ENCODE peak calls at places on chromosomes 2 and 18, in seven cellular contexts. One of them, this sample, is unnamed.

GRCh38 chr2:23220687-23221086 is 164.3 kb upstream of the KLHL29 start:
- DNase-seq in transverse colon: no peak
- DNase-seq in left ventricle myocardium inferior: no peak
- DNase-seq in fibroblast of pulmonary artery: no peak
- DNase-seq in GM12865: no peak
- DNase-seq in CD4-positive, alpha-beta T cell: no peak
- DNase-seq in bronchial epithelial cell: peak; percentile 17
- DNase-seq in this sample: no peak

GRCh38 chr2:6975988-6976387 is 58.8 kb downstream of the RNF144A start:
- DNase-seq in transverse colon: no peak
- DNase-seq in left ventricle myocardium inferior: no peak
- DNase-seq in fibroblast of pulmonary artery: peak; percentile 34
- DNase-seq in GM12865: no peak
- DNase-seq in CD4-positive, alpha-beta T cell: no peak
- DNase-seq in bronchial epithelial cell: peak; percentile 76
- DNase-seq in this sample: no peak

GRCh38 chr2:240129731-240130392 is 6.2 kb downstream of the COPS9 start:
- DNase-seq in transverse colon: no peak
- DNase-seq in left ventricle myocardium inferior: no peak
- DNase-seq in fibroblast of pulmonary artery: no peak
- DNase-seq in GM12865: no peak
- DNase-seq in CD4-positive, alpha-beta T cell: no peak
- DNase-seq in bronchial epithelial cell: no peak
- DNase-seq in this sample: no peak

GRCh38 chr2:217959723-217960122 is 43.1 kb downstream of the TNS1 start:
- DNase-seq in transverse colon: no peak
- DNase-seq in left ventricle myocardium inferior: no peak
- DNase-seq in fibroblast of pulmonary artery: peak; percentile 47
- DNase-seq in GM12865: no peak
- DNase-seq in CD4-positive, alpha-beta T cell: no peak
- DNase-seq in bronchial epithelial cell: no peak
- DNase-seq in this sample: no peak

GRCh38 chr2:719734-720133 is 42.5 kb upstream of the TMEM18 start:
- DNase-seq in transverse colon: no peak
- DNase-seq in left ventricle myocardium inferior: no peak
- DNase-seq in fibroblast of pulmonary artery: no peak
- DNase-seq in GM12865: no peak
- DNase-seq in CD4-positive, alpha-beta T cell: no peak
- DNase-seq in bronchial epithelial cell: no peak
- DNase-seq in this sample: no peak

GRCh38 chr2:225889452-225889851 is 489.9 kb downstream of the NYAP2 start:
- DNase-seq in transverse colon: no peak
- DNase-seq in left ventricle myocardium inferior: no peak
- DNase-seq in fibroblast of pulmonary artery: peak; percentile 82
- DNase-seq in GM12865: peak; percentile 13
- DNase-seq in CD4-positive, alpha-beta T cell: no peak
- DNase-seq in bronchial epithelial cell: peak; percentile 72
- DNase-seq in this sample: no peak

GRCh38 chr2:214674278-214674677 is 135.2 kb downstream of the BARD1 start:
- DNase-seq in transverse colon: no peak
- DNase-seq in left ventricle myocardium inferior: no peak
- DNase-seq in fibroblast of pulmonary artery: no peak
- DNase-seq in GM12865: peak; percentile 38
- DNase-seq in CD4-positive, alpha-beta T cell: no peak
- DNase-seq in bronchial epithelial cell: no peak
- DNase-seq in this sample: no peak

GRCh38 chr2:85838181-85838580 is 50.6 kb downstream of the ST3GAL5 start:
- DNase-seq in transverse colon: no peak
- DNase-seq in left ventricle myocardium inferior: no peak
- DNase-seq in fibroblast of pulmonary artery: no peak
- DNase-seq in GM12865: peak; percentile 55
- DNase-seq in CD4-positive, alpha-beta T cell: no peak
- DNase-seq in bronchial epithelial cell: no peak
- DNase-seq in this sample: no peak

GRCh38 chr2:175366814-175367213 is 185.3 kb upstream of the ATP5MC3 start:
- DNase-seq in transverse colon: peak; percentile 10
- DNase-seq in left ventricle myocardium inferior: no peak
- DNase-seq in fibroblast of pulmonary artery: peak; percentile 60
- DNase-seq in GM12865: peak; percentile 45
- DNase-seq in CD4-positive, alpha-beta T cell: no peak
- DNase-seq in bronchial epithelial cell: peak; percentile 44
- DNase-seq in this sample: no peak

GRCh38 chr18:47422524-47422923 is 171.1 kb upstream of the SKOR2 start:
- DNase-seq in transverse colon: no peak
- DNase-seq in left ventricle myocardium inferior: no peak
- DNase-seq in fibroblast of pulmonary artery: no peak
- DNase-seq in GM12865: no peak
- DNase-seq in CD4-positive, alpha-beta T cell: no peak
- DNase-seq in bronchial epithelial cell: no peak
- DNase-seq in this sample: no peak

GRCh38 chr2:170139276-170139967 is 38.5 kb upstream of the MYO3B start:
- DNase-seq in transverse colon: no peak
- DNase-seq in left ventricle myocardium inferior: no peak
- DNase-seq in fibroblast of pulmonary artery: no peak
- DNase-seq in GM12865: peak; percentile 22
- DNase-seq in CD4-positive, alpha-beta T cell: no peak
- DNase-seq in bronchial epithelial cell: no peak
- DNase-seq in this sample: no peak

GRCh38 chr18:6747646-6748045 is 18.1 kb downstream of the ARHGAP28 start:
- DNase-seq in transverse colon: no peak
- DNase-seq in left ventricle myocardium inferior: no peak
- DNase-seq in fibroblast of pulmonary artery: peak; percentile 67
- DNase-seq in GM12865: no peak
- DNase-seq in CD4-positive, alpha-beta T cell: no peak
- DNase-seq in bronchial epithelial cell: peak; percentile 91
- DNase-seq in this sample: no peak

GRCh38 chr18:49041677-49042570 is 91.2 kb upstream of the SMAD7 start:
- DNase-seq in transverse colon: peak; percentile 67
- DNase-seq in left ventricle myocardium inferior: peak; percentile 58
- DNase-seq in fibroblast of pulmonary artery: peak; percentile 73
- DNase-seq in GM12865: peak; percentile 61
- DNase-seq in CD4-positive, alpha-beta T cell: peak; percentile 64
- DNase-seq in bronchial epithelial cell: peak; percentile 57
- DNase-seq in this sample: no peak

GRCh38 chr2:230906471-230907230 is 18.4 kb downstream of the GPR55 start:
- DNase-seq in transverse colon: no peak
- DNase-seq in left ventricle myocardium inferior: no peak
- DNase-seq in fibroblast of pulmonary artery: no peak
- DNase-seq in GM12865: no peak
- DNase-seq in CD4-positive, alpha-beta T cell: no peak
- DNase-seq in bronchial epithelial cell: no peak
- DNase-seq in this sample: no peak

GRCh38 chr18:78514910-78515670 is 464.5 kb upstream of the SALL3 start:
- DNase-seq in transverse colon: no peak
- DNase-seq in left ventricle myocardium inferior: no peak
- DNase-seq in fibroblast of pulmonary artery: no peak
- DNase-seq in GM12865: no peak
- DNase-seq in CD4-positive, alpha-beta T cell: no peak
- DNase-seq in bronchial epithelial cell: no peak
- DNase-seq in this sample: no peak

GRCh38 chr2:218026676-218027425 is 24.1 kb upstream of the TNS1 start:
- DNase-seq in transverse colon: no peak
- DNase-seq in left ventricle myocardium inferior: peak; percentile 62
- DNase-seq in fibroblast of pulmonary artery: no peak
- DNase-seq in GM12865: no peak
- DNase-seq in CD4-positive, alpha-beta T cell: no peak
- DNase-seq in bronchial epithelial cell: no peak
- DNase-seq in this sample: no peak

GRCh38 chr2:217065695-217066405 is 206.0 kb upstream of the TNP1 start:
- DNase-seq in transverse colon: no peak
- DNase-seq in left ventricle myocardium inferior: no peak
- DNase-seq in fibroblast of pulmonary artery: peak; percentile 94
- DNase-seq in GM12865: no peak
- DNase-seq in CD4-positive, alpha-beta T cell: no peak
- DNase-seq in bronchial epithelial cell: peak; percentile 90
- DNase-seq in this sample: no peak

GRCh38 chr2:120465989-120466703 is 120.2 kb downstream of the INHBB start:
- DNase-seq in transverse colon: no peak
- DNase-seq in left ventricle myocardium inferior: no peak
- DNase-seq in fibroblast of pulmonary artery: no peak
- DNase-seq in GM12865: no peak
- DNase-seq in CD4-positive, alpha-beta T cell: no peak
- DNase-seq in bronchial epithelial cell: no peak
- DNase-seq in this sample: no peak

GRCh38 chr2:132519566-132519965 is 103.0 kb downstream of the GPR39 start:
- DNase-seq in transverse colon: no peak
- DNase-seq in left ventricle myocardium inferior: no peak
- DNase-seq in fibroblast of pulmonary artery: no peak
- DNase-seq in GM12865: no peak
- DNase-seq in CD4-positive, alpha-beta T cell: no peak
- DNase-seq in bronchial epithelial cell: no peak
- DNase-seq in this sample: no peak

GRCh38 chr2:57981369-57981768 is 65.2 kb upstream of the VRK2 start:
- DNase-seq in transverse colon: no peak
- DNase-seq in left ventricle myocardium inferior: no peak
- DNase-seq in fibroblast of pulmonary artery: peak; percentile 35
- DNase-seq in GM12865: no peak
- DNase-seq in CD4-positive, alpha-beta T cell: no peak
- DNase-seq in bronchial epithelial cell: peak; percentile 52
- DNase-seq in this sample: no peak

GRCh38 chr2:207770602-207771404 is 1.1 kb upstream of the FZD5 start:
- DNase-seq in transverse colon: peak; percentile 43
- DNase-seq in left ventricle myocardium inferior: no peak
- DNase-seq in fibroblast of pulmonary artery: no peak
- DNase-seq in GM12865: peak; percentile 61
- DNase-seq in CD4-positive, alpha-beta T cell: no peak
- DNase-seq in bronchial epithelial cell: no peak
- DNase-seq in this sample: no peak

GRCh38 chr2:119739580-119740255 is 20.0 kb upstream of the PTPN4 start:
- DNase-seq in transverse colon: no peak
- DNase-seq in left ventricle myocardium inferior: no peak
- DNase-seq in fibroblast of pulmonary artery: no peak
- DNase-seq in GM12865: no peak
- DNase-seq in CD4-positive, alpha-beta T cell: no peak
- DNase-seq in bronchial epithelial cell: no peak
- DNase-seq in this sample: no peak

GRCh38 chr2:135052997-135053474 is 944 bp downstream of the RAB3GAP1 start:
- DNase-seq in transverse colon: no peak
- DNase-seq in left ventricle myocardium inferior: no peak
- DNase-seq in fibroblast of pulmonary artery: peak; percentile 10
- DNase-seq in GM12865: peak; percentile 65
- DNase-seq in CD4-positive, alpha-beta T cell: peak; percentile 16
- DNase-seq in bronchial epithelial cell: peak; percentile 17
- DNase-seq in this sample: no peak

GRCh38 chr2:220847006-220847405 is 725.1 kb downstream of the EPHA4 start:
- DNase-seq in transverse colon: no peak
- DNase-seq in left ventricle myocardium inferior: no peak
- DNase-seq in fibroblast of pulmonary artery: peak; percentile 13
- DNase-seq in GM12865: no peak
- DNase-seq in CD4-positive, alpha-beta T cell: no peak
- DNase-seq in bronchial epithelial cell: no peak
- DNase-seq in this sample: no peak

GRCh38 chr2:101737478-101738240 is 40.2 kb downstream of the MAP4K4 start:
- DNase-seq in transverse colon: no peak
- DNase-seq in left ventricle myocardium inferior: no peak
- DNase-seq in fibroblast of pulmonary artery: peak; percentile 39
- DNase-seq in GM12865: no peak
- DNase-seq in CD4-positive, alpha-beta T cell: no peak
- DNase-seq in bronchial epithelial cell: peak; percentile 96
- DNase-seq in this sample: no peak

GRCh38 chr2:42812899-42813479 is 20.6 kb upstream of the HAAO start:
- DNase-seq in transverse colon: no peak
- DNase-seq in left ventricle myocardium inferior: no peak
- DNase-seq in fibroblast of pulmonary artery: peak; percentile 55
- DNase-seq in GM12865: no peak
- DNase-seq in CD4-positive, alpha-beta T cell: no peak
- DNase-seq in bronchial epithelial cell: peak; percentile 63
- DNase-seq in this sample: no peak
- TF ChIP-seq CTCF in transverse colon: peak; percentile 70
- TF ChIP-seq CTCF in left ventricle myocardium inferior: peak; percentile 66
- TF ChIP-seq CTCF in fibroblast of pulmonary artery: peak; percentile 62
- TF ChIP-seq CTCF in GM12865: no peak
- TF ChIP-seq CTCF in CD4-positive, alpha-beta T cell: peak; percentile 58
- TF ChIP-seq CTCF in bronchial epithelial cell: peak; percentile 45
- TF ChIP-seq CTCF in this sample: no peak

DNA sequence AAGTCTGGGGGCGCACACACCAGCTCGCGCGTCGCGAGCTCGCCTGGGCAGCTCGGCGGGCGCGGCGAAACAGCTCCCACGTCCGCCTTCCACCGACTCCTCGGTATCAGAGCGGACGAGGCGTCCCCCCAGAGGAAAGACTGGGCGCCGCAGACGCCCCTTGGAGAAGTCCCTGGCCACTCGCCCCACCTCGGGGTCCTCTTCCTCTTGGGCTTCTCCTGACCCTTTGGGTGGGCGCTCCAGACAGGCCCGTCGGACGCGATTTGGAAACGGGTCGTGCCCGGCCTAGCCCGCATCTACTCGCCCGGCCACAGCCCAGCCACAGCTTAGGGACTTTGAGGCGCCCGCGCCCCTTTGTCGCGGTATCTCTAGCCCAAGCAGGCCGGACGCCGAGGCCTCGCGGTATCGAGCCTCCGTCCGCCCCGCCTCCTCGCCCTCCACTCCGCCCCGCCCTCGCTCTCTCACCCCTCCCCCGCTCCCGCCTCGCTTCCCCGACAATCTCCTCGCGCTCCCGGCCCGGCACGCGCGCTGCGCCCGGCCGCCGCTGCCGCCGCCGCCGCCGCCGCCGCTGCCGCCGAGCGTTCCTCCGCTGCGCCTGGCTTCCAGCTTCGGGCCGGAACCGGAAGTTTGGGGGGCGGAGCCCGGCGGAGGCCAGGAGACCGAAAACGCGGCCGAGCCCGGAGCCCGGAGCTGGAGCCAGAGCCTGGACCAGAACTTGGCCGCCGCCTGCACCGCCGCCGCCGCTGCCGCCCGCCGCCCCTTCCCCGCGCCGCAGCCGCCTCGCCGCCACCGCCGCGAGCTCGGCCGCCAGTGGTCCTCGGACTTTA is 752 bp upstream of the ACVR2A start:
- DNase-seq in transverse colon: peak; percentile 93
- DNase-seq in left ventricle myocardium inferior: peak; percentile 93
- DNase-seq in fibroblast of pulmonary artery: peak; percentile 90
- DNase-seq in GM12865: peak; percentile 92
- DNase-seq in CD4-positive, alpha-beta T cell: peak; percentile 85
- DNase-seq in bronchial epithelial cell: peak; percentile 69
- DNase-seq in this sample: peak; percentile 68
- TF ChIP-seq CTCF in transverse colon: peak; percentile 52
- TF ChIP-seq CTCF in left ventricle myocardium inferior: peak; percentile 38
- TF ChIP-seq CTCF in fibroblast of pulmonary artery: no peak
- TF ChIP-seq CTCF in GM12865: no peak
- TF ChIP-seq CTCF in CD4-positive, alpha-beta T cell: no peak
- TF ChIP-seq CTCF in bronchial epithelial cell: peak; percentile 23
- TF ChIP-seq CTCF in this sample: no peak

DNA sequence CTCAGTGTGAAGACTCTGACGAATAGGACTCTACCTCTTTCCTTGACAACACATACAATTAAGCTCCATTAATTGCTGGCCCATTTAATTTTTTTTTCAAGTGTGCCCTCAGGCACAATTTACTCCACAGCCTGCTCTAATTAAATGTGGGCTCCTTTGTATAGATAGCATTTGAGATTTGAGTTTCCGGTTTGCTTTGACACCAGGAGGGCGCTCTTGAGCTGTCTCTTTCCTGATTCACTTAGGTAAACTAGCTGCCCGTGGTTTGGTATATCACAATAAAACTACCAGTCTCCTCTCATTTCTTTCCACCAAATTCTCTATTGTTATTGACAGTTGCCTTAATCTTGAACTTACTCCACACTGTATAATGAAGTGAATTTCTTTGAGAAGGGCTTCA is 666.0 kb downstream of the DSC3 start:
- DNase-seq in transverse colon: no peak
- DNase-seq in left ventricle myocardium inferior: no peak
- DNase-seq in fibroblast of pulmonary artery: no peak
- DNase-seq in GM12865: peak; percentile 2
- DNase-seq in CD4-positive, alpha-beta T cell: no peak
- DNase-seq in bronchial epithelial cell: no peak
- DNase-seq in this sample: no peak
- TF ChIP-seq CTCF in transverse colon: no peak
- TF ChIP-seq CTCF in left ventricle myocardium inferior: no peak
- TF ChIP-seq CTCF in fibroblast of pulmonary artery: no peak
- TF ChIP-seq CTCF in GM12865: no peak
- TF ChIP-seq CTCF in CD4-positive, alpha-beta T cell: no peak
- TF ChIP-seq CTCF in bronchial epithelial cell: no peak
- TF ChIP-seq CTCF in this sample: no peak

GRCh38 chr2:232580648-232580981 is 30.1 kb downstream of the EIF4E2 start:
- DNase-seq in transverse colon: no peak
- DNase-seq in left ventricle myocardium inferior: no peak
- DNase-seq in fibroblast of pulmonary artery: no peak
- DNase-seq in GM12865: no peak
- DNase-seq in CD4-positive, alpha-beta T cell: no peak
- DNase-seq in bronchial epithelial cell: no peak
- DNase-seq in this sample: no peak
- TF ChIP-seq CTCF in transverse colon: no peak
- TF ChIP-seq CTCF in left ventricle myocardium inferior: no peak
- TF ChIP-seq CTCF in fibroblast of pulmonary artery: no peak
- TF ChIP-seq CTCF in GM12865: no peak
- TF ChIP-seq CTCF in CD4-positive, alpha-beta T cell: no peak
- TF ChIP-seq CTCF in bronchial epithelial cell: no peak
- TF ChIP-seq CTCF in this sample: no peak

This sample was measured in D721Med.